ENCODE peak calls at places on chromosomes 7 and 10, in five cellular contexts. B is body of pancreas, D is sigmoid colon, L is RWPE1, P is pancreas. W is an unnamed sample.

GRCh38 chr10:103718247-103718620 is 137.1 kb downstream of the SH3PXD2A start:
- DNase-seq in B (no peak), D (no peak), L (no peak), P (no peak), W (no peak)

GRCh38 chr7:44587843-44588711 is 6.0 kb upstream of the TMED4 start:
- DNase-seq in B (peak; percentile 71), D (no peak), L (peak; percentile 24), P (peak; percentile 59), W (peak; percentile 55)

GRCh38 chr10:58781873-58782488 is 269.3 kb downstream of the BICC1 start:
- DNase-seq in B (no peak), D (no peak), L (peak; percentile 39), P (no peak), W (no peak)

GRCh38 chr7:124881981-124882380 is 47.6 kb downstream of the POT1 start:
- DNase-seq in B (no peak), D (no peak), L (no peak), P (no peak), W (no peak)

GRCh38 chr7:8263048-8263447 is 1.1 kb upstream of the ICA1 start:
- DNase-seq in B (no peak), D (no peak), L (no peak), P (no peak), W (no peak)

GRCh38 chr10:10911471-10911921 is 106.2 kb upstream of the CELF2 start:
- DNase-seq in B (peak; percentile 31), D (peak; percentile 93), L (peak; percentile 87), P (peak; percentile 29), W (no peak)

GRCh38 chr7:4068286-4068685 is 613.8 kb upstream of the FOXK1 start:
- DNase-seq in B (no peak), D (no peak), L (no peak), P (no peak), W (no peak)

GRCh38 chr7:47181609-47182264 is 400.2 kb downstream of the TNS3 start:
- DNase-seq in B (peak; percentile 81), D (no peak), L (no peak), P (peak; percentile 77), W (no peak)

GRCh38 chr10:102433619-102434046 is 1.3 kb upstream of the CUEDC2 start:
- DNase-seq in B (no peak), D (no peak), L (no peak), P (no peak), W (no peak)

GRCh38 chr7:108227360-108227749 is 97.2 kb upstream of the LAMB4 start:
- DNase-seq in B (no peak), D (no peak), L (no peak), P (no peak), W (no peak)

GRCh38 chr10:44310762-44311562 is 73.9 kb downstream of the CXCL12 start:
- DNase-seq in B (peak; percentile 92), D (peak; percentile 94), L (no peak), P (peak; percentile 92), W (peak; percentile 48)

GRCh38 chr10:132329565-132330485 is 2.2 kb upstream of the LRRC27 start:
- DNase-seq in B (no peak), D (peak; percentile 66), L (peak; percentile 60), P (no peak), W (no peak)

GRCh38 chr10:95500649-95501048 is 60.5 kb downstream of the SORBS1 start:
- DNase-seq in B (no peak), D (no peak), L (no peak), P (no peak), W (no peak)

GRCh38 chr10:112471878-112472487 is 25.0 kb downstream of the VTI1A start:
- DNase-seq in B (no peak), D (no peak), L (peak; percentile 57), P (no peak), W (no peak)

GRCh38 chr7:16847381-16847860 is 34.4 kb downstream of the AGR3 start:
- DNase-seq in B (peak; percentile 38), D (no peak), L (peak; percentile 44), P (peak; percentile 62), W (no peak)

GRCh38 chr7:142899661-142900060 is 14.1 kb upstream of the TRPV6 start:
- DNase-seq in B (no peak), D (no peak), L (no peak), P (no peak), W (no peak)

GRCh38 chr7:35003679-35004278 is 33.5 kb downstream of the DPY19L1 start:
- DNase-seq in B (peak; percentile 27), D (peak; percentile 65), L (peak; percentile 74), P (peak; percentile 71), W (no peak)

GRCh38 chr10:3926675-3927525 is 141.9 kb upstream of the KLF6 start:
- DNase-seq in B (no peak), D (no peak), L (no peak), P (no peak), W (no peak)

GRCh38 chr10:88253120-88253519 is 330.0 kb downstream of the RNLS start:
- DNase-seq in B (no peak), D (no peak), L (no peak), P (no peak), W (no peak)

GRCh38 chr7:70384891-70385290 is 747.1 kb upstream of the GALNT17 start:
- DNase-seq in B (no peak), D (no peak), L (peak; percentile 19), P (no peak), W (no peak)

GRCh38 chr10:124106241-124106905 is 13.0 kb upstream of the CHST15 start:
- DNase-seq in B (peak; percentile 77), D (peak; percentile 93), L (peak; percentile 81), P (peak; percentile 86), W (no peak)

GRCh38 chr7:18693401-18693800 is 197.9 kb downstream of the HDAC9 start:
- DNase-seq in B (no peak), D (peak; percentile 66), L (peak; percentile 20), P (no peak), W (no peak)

GRCh38 chr7:148622887-148623585 is 32.5 kb downstream of the C7orf33 start:
- DNase-seq in B (no peak), D (no peak), L (no peak), P (no peak), W (no peak)

GRCh38 chr7:80039255-80039884 is 95.3 kb upstream of the GNAI1 start:
- DNase-seq in B (no peak), D (no peak), L (no peak), P (no peak), W (no peak)

GRCh38 chr7:41035788-41036187 is 667.1 kb downstream of the INHBA start:
- DNase-seq in B (no peak), D (no peak), L (no peak), P (no peak), W (no peak)

DNA sequence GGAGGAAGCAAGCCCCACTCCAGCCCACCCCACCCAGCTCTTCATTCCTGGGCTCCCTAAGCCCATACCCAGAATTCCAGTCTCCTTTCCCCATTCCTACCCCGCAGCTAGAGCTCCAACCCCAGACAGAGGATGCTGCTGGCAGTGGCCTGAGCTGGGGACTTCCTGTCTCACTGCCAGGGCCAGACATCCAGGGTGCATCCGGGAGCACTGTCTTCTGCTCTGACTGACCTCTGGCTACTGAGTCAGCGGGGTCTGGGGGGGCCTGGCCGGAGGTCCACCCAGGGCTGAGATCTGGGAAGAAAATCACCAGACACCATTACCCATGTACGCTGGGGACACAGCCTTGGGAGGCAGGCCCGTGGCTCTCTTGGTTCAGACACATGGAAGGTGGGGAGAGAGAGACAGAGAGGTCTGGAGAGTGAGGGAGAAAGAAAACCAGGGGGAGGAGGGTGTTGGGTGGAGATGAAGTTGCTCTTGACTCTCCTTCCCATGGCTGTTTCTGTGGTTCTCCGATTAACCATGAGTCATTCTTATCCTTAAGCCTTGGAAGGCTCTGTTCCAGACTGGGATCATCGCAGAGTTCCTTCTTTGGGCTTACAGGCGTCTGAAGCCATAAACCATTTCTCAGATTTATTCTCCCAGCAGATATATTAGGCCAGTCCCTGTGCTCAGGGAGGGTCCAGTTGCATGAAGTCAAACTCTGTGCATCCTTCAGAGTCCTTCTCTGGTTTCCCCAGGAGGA is 23.6 kb downstream of the TSPAN15 start:
- DNase-seq in B (no peak), D (peak; percentile 83), L (peak; percentile 76), P (no peak), W (no peak)
- H3K27ac ChIP-seq in B (no peak overlapping the region), D (peak overlapping the region; percentile 91), L (peak overlapping the region; percentile 33), P (no peak overlapping the region), W (no peak overlapping the region)

GRCh38 chr7:112858838-112859237 is 68.6 kb upstream of the TMEM168 start:
- DNase-seq in B (no peak), D (no peak), L (no peak), P (no peak), W (no peak)
- TF ChIP-seq CTCF in B (no peak), D (no peak), L (no peak), P (no peak), W (no peak)

GRCh38 chr7:84207620-84208019 is 13.0 kb upstream of the SEMA3A start:
- DNase-seq in B (no peak), D (no peak), L (no peak), P (no peak), W (no peak)

GRCh38 chr7:84202855-84203254 is 8.3 kb upstream of the SEMA3A start:
- DNase-seq in B (no peak), D (no peak), L (no peak), P (no peak), W (no peak)

GRCh38 chr7:84200859-84201258 is 6.3 kb upstream of the SEMA3A start:
- DNase-seq in B (no peak), D (no peak), L (no peak), P (no peak), W (no peak)

GRCh38 chr7:84207025-84207424 is 12.4 kb upstream of the SEMA3A start:
- DNase-seq in B (no peak), D (no peak), L (no peak), P (no peak), W (no peak)

DNA sequence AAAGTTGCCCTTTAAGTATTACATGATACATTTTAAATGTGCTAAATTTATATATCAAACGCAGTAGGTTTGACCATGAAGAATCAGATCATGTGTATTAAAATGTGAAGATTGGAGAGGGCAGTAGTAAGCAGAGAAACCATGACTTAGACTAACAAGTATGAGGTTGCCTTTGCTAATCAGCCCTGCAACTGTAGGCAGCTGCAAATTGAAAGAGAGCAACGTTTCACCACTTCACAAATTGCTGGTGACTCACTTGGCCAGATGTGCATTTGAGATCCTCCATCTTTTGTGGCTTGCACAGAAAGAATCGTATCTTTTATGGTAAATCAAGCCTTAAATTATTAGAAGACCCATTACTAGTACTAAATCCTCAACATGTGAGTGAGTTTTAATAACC is 10.1 kb upstream of the SEMA3A start:
- DNase-seq in B (no peak), D (no peak), L (no peak), P (no peak), W (no peak)
- H3K27ac ChIP-seq in B (no peak overlapping the region), D (no peak overlapping the region), L (no peak overlapping the region), P (no peak overlapping the region), W (no peak overlapping the region)

DNA sequence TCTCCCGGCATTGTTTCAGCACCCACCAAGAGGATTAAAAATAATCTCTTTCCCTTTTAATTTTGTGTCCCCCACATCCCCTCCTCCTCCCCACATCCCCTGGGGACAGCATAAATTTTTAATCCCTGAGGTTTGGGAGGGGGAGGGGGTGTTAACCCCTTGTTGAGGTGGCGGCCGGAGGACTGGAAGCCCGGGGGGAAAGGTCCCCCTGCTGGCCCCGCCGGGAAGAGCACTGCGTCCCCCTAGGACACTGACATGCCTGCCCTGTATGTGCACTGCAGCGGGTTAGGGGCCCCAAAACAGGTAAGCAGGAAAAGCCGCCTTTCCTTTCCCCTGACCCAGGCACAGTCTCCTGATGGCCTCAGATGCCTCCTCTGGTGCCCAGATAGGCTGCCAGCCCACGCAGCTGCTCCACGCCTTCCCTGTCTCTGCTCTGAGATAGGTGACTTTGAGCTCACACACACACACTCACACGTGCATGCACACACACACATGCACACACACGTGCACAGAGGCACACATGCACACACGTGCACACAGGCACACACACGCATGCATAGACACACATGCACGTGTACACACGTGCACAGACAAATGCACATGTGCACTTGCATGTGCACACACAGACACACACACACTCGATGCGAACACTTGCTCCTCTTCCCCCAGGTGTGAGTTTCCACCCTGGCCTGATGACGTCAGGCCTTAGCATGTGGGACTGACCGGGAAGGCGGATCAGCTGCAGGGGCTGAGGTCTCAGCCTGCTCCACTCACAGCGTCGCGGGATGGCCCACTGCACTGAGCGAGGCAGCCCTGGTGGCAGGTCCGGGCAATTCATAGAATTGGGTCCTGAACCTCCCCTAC is 12.3 kb downstream of the CNPY1 start:
- DNase-seq in B (no peak), D (peak; percentile 40), L (peak; percentile 30), P (no peak), W (no peak)
- TF ChIP-seq CTCF in B (no peak), D (no peak), L (peak; percentile 64), P (no peak), W (no peak)